ENCODE peak calls at places on chromosomes 11 and 22, in five cellular contexts. R is left ventricle myocardium inferior, Q is neural progenitor cell, U is heart left ventricle, J is psoas muscle. F is an unnamed sample.

GRCh38 chr11:83222499-83222898 is 29.0 kb downstream of the ANKRD42 start:
- DNase-seq in R (no peak), Q (no peak), U (no peak), J (no peak), F (no peak)

GRCh38 chr11:93100211-93100610 is 97.6 kb downstream of the SLC36A4 start:
- DNase-seq in R (no peak), Q (no peak), U (no peak), J (no peak), F (no peak)

GRCh38 chr22:43148581-43148980 is 2.8 kb upstream of the TSPO start:
- DNase-seq in R (no peak), Q (no peak), U (peak), J (no peak), F (no peak)

GRCh38 chr11:62911137-62912130 is 9.7 kb downstream of the CHRM1 start:
- DNase-seq in R (no peak), Q (no peak), U (no peak), J (no peak), F (no peak)

GRCh38 chr22:39264344-39265116 is 19.7 kb upstream of the PDGFB start:
- DNase-seq in R (peak), Q (no peak), U (peak), J (peak), F (no peak)

GRCh38 chr11:6431861-6432260 is 8.9 kb downstream of the HPX start:
- DNase-seq in R (no peak), Q (no peak), U (no peak), J (no peak), F (peak)

GRCh38 chr11:4983851-4984250 is 10.8 kb upstream of the OR51L1 start:
- DNase-seq in R (no peak), Q (no peak), U (no peak), J (no peak), F (no peak)

GRCh38 chr22:20641919-20642579 is 131.9 kb upstream of the SERPIND1 start:
- DNase-seq in R (no peak), Q (no peak), U (no peak), J (no peak), F (no peak)

GRCh38 chr22:47318041-47318737 is 555.7 kb downstream of the TBC1D22A start:
- DNase-seq in R (no peak), Q (no peak), U (no peak), J (no peak), F (no peak)

GRCh38 chr22:40637181-40638150 is 947 bp upstream of the MRTFA start:
- DNase-seq in R (peak), Q (no peak), U (peak), J (peak), F (no peak)

GRCh38 chr11:77151804-77152513 is 23.9 kb downstream of the MYO7A start:
- DNase-seq in R (no peak), Q (no peak), U (no peak), J (peak), F (no peak)

GRCh38 chr22:50581950-50582561 is 593 bp downstream of the CHKB start:
- DNase-seq in R (no peak), Q (no peak), U (no peak), J (no peak), F (peak)

GRCh38 chr11:105244157-105244820 is 104.7 kb upstream of the CARD18 start:
- DNase-seq in R (no peak), Q (no peak), U (no peak), J (no peak), F (peak)

DNA sequence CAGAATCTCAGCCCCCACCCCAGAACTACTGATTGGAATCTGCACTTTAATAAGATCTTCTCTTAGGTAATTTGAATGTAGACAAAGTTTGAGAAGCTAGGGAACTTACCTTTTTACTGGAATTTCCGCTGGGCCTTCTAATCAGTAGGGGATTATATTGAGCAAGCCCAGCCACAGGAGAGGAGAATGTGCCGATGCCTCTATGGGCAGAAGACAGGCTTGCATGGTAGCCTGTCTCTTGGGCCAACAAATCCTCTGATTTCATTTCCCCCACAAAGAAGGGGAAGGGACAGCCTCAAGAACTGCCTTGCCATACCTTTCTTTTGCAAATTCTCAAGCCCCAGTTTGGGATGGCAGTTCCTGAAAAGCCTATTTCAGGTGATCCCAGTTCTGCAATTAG is 163.4 kb upstream of the BDNF start:
- DNase-seq in R (no peak), Q (peak), U (no peak), J (no peak), F (no peak)
- H3K27ac ChIP-seq in R (no peak), Q (no peak), U (no peak), J (no peak), F (peak)

DNA sequence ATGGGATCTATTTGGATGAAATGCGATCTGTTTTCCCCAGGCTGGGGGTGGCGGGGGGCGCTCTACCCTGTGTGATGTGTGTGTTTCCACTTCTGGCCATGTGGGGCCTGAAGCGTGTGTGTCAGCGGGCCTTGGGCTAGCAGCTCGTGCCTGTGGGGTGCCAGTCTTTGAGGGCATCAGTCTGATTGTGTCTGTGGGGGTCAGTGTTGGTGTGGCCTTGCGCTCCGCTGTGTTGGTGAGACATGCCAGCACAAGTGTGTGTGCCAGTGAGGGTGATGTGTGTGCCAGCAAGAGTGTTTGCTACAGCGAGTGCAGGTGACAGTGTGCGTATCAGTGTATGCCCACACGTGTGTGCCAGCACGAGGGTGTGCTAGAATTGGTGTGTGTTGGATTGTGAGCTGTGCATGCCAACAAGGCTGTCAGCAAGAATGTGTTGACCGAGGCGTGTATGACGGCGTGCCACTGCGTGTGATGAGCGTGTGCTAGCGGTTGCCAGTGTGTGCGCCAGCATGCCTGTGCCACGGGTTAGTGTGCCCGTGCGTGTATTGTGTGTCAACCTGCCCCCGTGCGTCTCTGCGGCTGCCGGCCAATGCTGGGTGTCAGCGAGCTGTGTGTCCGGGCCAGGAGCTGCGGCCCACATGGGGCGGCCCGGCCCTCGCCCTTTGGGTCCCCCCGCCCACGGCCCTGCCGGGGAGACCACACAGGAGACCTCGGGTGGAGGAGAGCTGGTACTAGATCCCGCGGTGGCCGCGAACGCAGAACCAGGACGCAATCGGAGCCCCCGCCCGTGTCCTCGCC is 519 bp downstream of the ARRB1 start:
- DNase-seq in R (peak), Q (peak), U (peak), J (peak), F (no peak)
- TF ChIP-seq CTCF in R (no peak), Q (peak), U (no peak), J (no peak), F (no peak)

DNA sequence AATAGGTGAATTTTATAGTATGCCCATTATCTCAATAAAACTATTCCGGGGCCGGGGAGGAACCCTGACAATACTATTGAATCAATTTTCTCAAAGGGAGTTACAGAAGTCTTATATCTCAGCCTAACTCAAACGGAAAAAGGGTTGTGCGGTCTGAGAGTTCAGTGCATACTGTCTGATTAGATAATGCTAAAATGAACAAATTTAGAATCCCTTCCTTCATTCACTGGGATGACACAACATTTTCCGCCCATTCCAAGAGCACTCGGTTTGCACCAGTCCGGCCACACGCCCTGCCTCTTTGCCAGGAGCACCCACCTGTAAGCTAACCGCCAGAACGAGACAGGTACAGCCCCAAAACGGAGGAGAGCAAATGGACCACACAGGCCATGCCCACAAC is 50.0 kb upstream of the NFRKB start:
- DNase-seq in R (no peak), Q (no peak), U (no peak), J (no peak), F (no peak)
- H3K27ac ChIP-seq in R (no peak), Q (no peak), U (no peak), J (no peak), F (no peak)

GRCh38 chr11:121450424-121450823 is 1.7 kb upstream of the SORL1 start:
- DNase-seq in R (no peak), Q (no peak), U (no peak), J (no peak), F (no peak)

GRCh38 chr11:121451178-121451981 is 734 bp upstream of the SORL1 start:
- DNase-seq in R (no peak), Q (no peak), U (no peak), J (no peak), F (no peak)

GRCh38 chr11:121452609-121453150 is at the start of gene SORL1-AS1:
- DNase-seq in R (no peak), Q (peak), U (no peak), J (no peak), F (peak)

GRCh38 chr11:121453589-121454299 is 977 bp upstream of the SORL1-AS1 start:
- DNase-seq in R (no peak), Q (no peak), U (no peak), J (no peak), F (no peak)

DNA sequence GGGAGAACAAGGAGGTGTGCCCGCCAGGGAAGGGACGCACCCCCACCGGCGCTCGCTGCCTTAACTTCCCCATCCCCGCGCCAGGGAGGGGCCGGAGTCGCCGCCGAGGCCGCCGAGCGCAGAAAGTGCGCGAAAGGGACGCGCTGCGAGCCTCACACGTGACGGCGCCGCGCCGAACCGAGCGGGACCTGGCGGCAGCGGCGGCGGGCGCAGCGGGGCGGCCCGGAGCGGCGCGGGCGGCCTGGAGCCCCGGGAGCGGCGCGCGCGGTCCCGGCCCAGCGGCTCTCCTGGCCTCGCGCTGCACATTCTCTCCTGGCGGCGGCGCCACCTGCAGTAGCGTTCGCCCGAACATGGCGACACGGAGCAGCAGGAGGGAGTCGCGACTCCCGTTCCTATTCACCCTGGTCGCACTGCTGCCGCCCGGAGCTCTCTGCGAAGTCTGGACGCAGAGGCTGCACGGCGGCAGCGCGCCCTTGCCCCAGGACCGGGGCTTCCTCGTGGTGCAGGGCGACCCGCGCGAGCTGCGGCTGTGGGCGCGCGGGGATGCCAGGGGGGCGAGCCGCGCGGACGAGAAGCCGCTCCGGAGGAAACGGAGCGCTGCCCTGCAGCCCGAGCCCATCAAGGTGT is at the start of gene SORL1:
- DNase-seq in R (peak), Q (peak), U (peak), J (peak), F (peak)
- TF ChIP-seq CTCF in R (peak), Q (peak), U (peak), J (peak), F (peak)

GRCh38 chr22:37565830-37566229 is 5.5 kb downstream of the CDC42EP1 start:
- DNase-seq in R (no peak), Q (no peak), U (no peak), J (peak), F (no peak)
- H3K27ac ChIP-seq in R (peak), Q (no peak), U (peak), J (no peak), F (peak)

GRCh38 chr11:111851636-111852035 is 19.7 kb downstream of the ALG9 start:
- DNase-seq in R (no peak), Q (peak), U (no peak), J (no peak), F (no peak)
- TF ChIP-seq CTCF in R (peak), Q (peak), U (no peak), J (peak), F (peak)

F was measured in RWPE1.